ENCODE peak calls at places on chromosomes 16 and 17, in seven cellular contexts. X is stomach, S is left ventricle myocardium inferior, Q is OCI-LY7, O is fibroblast of the aortic adventitia, W is AG04450, F is mammary epithelial cell. I is an unnamed sample.

GRCh38 chr17:48960834-48961515 is 7.4 kb downstream of the GIP start:
- DNase-seq in W (no peak), X (no peak), Q (no peak), O (no peak), F (no peak), S (no peak), I (no peak)

GRCh38 chr17:8563981-8564602 is 66.4 kb downstream of the MYH10 start:
- DNase-seq in Q (no peak), O (peak; percentile 68), F (no peak), W (peak; percentile 4), S (no peak), X (no peak), I (no peak)

GRCh38 chr17:28384281-28385036 is 13.0 kb downstream of the SARM1 start:
- DNase-seq in F (no peak), S (peak; percentile 49), Q (no peak), X (peak; percentile 88), W (no peak), O (no peak), I (peak; percentile 79)

GRCh38 chr17:29582767-29583166 is 6.7 kb downstream of the GIT1 start:
- DNase-seq in S (no peak), F (no peak), X (no peak), W (no peak), Q (no peak), O (no peak), I (no peak)

GRCh38 chr17:80277751-80278671 is 17.4 kb downstream of the RNF213 start:
- DNase-seq in S (no peak), W (no peak), Q (no peak), O (no peak), X (no peak), F (peak; percentile 84), I (no peak)

GRCh38 chr16:8665529-8665928 is 8.9 kb upstream of the ABAT start:
- DNase-seq in F (no peak), O (no peak), W (no peak), X (no peak), Q (no peak), S (no peak), I (no peak)

GRCh38 chr16:1823821-1824220 is 2.8 kb downstream of the HAGH start:
- DNase-seq in Q (peak; percentile 66), S (peak; percentile 41), F (peak; percentile 46), O (peak; percentile 30), W (peak; percentile 21), X (peak; percentile 55), I (no peak)

GRCh38 chr16:49019081-49019633 is 262.5 kb downstream of the CBLN1 start:
- DNase-seq in F (no peak), Q (no peak), O (peak; percentile 26), W (no peak), X (no peak), S (no peak), I (no peak)

GRCh38 chr16:27824786-27825185 is 238.7 kb downstream of the GSG1L start:
- DNase-seq in S (no peak), W (no peak), Q (no peak), O (no peak), F (no peak), X (no peak), I (no peak)

GRCh38 chr17:37643829-37644228 is 583 bp upstream of the DDX52 start:
- DNase-seq in O (peak; percentile 48), F (peak; percentile 1), X (peak; percentile 58), Q (no peak), W (no peak), S (no peak), I (no peak)

GRCh38 chr17:7897773-7898172 is 9.2 kb downstream of the CHD3 start:
- DNase-seq in F (peak; percentile 31), X (no peak), S (no peak), Q (no peak), O (peak; percentile 75), W (no peak), I (no peak)

GRCh38 chr16:89123001-89123830 is 29.6 kb downstream of the ACSF3 start:
- DNase-seq in O (no peak), W (no peak), F (peak; percentile 9), Q (no peak), S (peak; percentile 3), X (no peak), I (no peak)

DNA sequence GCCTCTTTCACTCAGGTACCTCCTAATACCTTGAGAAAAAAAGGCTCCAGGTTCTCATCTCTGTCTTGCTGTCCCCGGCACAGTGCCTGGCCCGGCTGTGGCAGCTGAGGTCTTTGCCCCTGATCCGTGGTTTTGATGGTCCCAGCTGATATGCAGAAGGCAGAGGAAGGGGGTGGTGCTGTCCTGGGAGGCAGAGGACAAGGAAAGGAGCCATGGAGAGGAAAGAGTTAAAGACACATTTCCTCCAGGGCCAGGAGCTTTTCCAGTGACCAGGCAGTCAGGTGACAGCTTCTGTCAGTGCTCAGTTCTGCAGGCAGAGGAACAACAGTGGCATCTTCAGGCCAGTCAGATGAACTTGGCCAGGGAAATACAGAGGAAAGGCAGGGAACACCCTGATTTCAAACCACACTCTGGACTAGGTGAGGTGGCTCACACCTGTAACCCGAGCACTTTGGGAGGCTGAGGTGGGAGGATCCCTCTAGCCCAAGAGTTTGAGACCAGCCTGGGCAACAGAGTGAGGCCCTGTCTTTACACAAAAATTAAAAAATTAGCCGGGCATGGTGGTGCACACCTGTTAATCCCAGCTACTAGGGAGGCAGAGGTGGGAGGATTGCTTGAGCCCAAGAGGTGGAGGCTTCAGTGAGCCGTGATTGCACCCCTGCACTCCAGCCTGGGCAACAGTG is 3.3 kb upstream of the COG1 start:
- DNase-seq in Q (peak; percentile 22), S (no peak), O (peak; percentile 46), W (peak; percentile 37), X (peak; percentile 39), F (peak; percentile 50), I (peak; percentile 43)
- TF ChIP-seq CTCF in Q (peak; percentile 44), S (peak; percentile 58), O (peak; percentile 38), W (peak; percentile 74), X (peak; percentile 55), F (peak; percentile 40), I (peak; percentile 64)

GRCh38 chr17:40320771-40321501 is 12.0 kb downstream of the RARA start:
- DNase-seq in O (peak; percentile 65), X (no peak), F (no peak), Q (no peak), S (peak; percentile 80), W (no peak), I (no peak)

GRCh38 chr17:40319651-40320550 is 10.9 kb downstream of the RARA start:
- DNase-seq in X (peak; percentile 59), F (no peak), O (no peak), W (no peak), Q (no peak), S (peak; percentile 53), I (no peak)

GRCh38 chr17:40317880-40318834 is 9.2 kb downstream of the RARA start:
- DNase-seq in W (peak; percentile 90), X (peak; percentile 97), O (peak; percentile 93), F (peak; percentile 96), Q (peak; percentile 94), S (peak; percentile 97), I (peak; percentile 98)

GRCh38 chr17:40317345-40317873 is 8.4 kb downstream of the RARA start:
- DNase-seq in O (peak; percentile 72), Q (peak; percentile 70), W (no peak), X (peak; percentile 50), S (peak; percentile 57), F (peak; percentile 67), I (peak; percentile 77)

GRCh38 chr17:40318835-40319332 is 9.9 kb downstream of the RARA start:
- DNase-seq in W (no peak), F (no peak), S (peak; percentile 16), O (no peak), X (no peak), Q (no peak), I (no peak)
- TF ChIP-seq CTCF in W (peak; percentile 38), F (no peak), S (no peak), O (peak; percentile 50), X (peak; percentile 6), Q (peak; percentile 35), I (no peak)

DNA sequence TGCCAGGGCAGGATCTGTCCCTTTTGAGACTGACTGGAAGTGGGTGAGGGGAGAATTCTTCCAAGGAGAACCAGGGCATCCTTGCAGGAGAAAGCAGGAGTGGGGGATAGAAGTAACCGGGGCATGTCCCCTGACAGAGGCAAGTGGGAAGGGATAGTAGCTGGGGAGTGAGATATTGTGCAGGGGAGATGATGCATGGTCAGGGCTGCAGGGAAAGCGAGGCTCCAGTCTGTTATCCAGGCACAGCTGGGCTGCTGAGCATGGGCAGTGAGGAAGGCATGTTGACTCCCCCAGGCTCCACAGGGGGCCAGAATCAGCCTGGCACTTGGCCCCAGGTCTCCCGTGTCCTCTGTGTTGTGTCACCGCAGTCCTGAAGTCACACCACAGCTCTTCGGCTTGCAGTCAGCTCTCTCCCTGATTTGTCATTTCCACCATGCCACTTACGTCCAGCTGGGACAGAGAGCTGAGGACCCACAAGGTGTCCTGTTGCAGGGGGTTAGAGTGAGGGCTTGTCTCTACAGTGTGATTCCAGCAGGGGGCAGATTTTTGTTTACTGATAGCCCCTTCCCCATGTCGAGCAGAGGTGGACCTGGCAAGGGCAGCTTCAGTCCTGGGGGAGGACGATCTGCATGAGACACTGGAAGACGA is 40.9 kb downstream of the B9D1 start:
- DNase-seq in S (no peak), X (no peak), W (no peak), F (no peak), Q (no peak), O (no peak), I (no peak)
- TF ChIP-seq CTCF in S (peak; percentile 37), X (no peak), W (peak; percentile 15), F (no peak), Q (peak; percentile 52), O (peak; percentile 8), I (no peak)

GRCh38 chr17:11986939-11987329 is 10.3 kb downstream of the ZNF18 start:
- DNase-seq in S (no peak), F (peak; percentile 47), X (no peak), W (peak; percentile 13), O (peak; percentile 77), Q (peak; percentile 17), I (no peak)
- TF ChIP-seq CTCF in S (peak; percentile 70), F (peak; percentile 60), X (peak; percentile 37), W (peak; percentile 61), O (peak; percentile 46), Q (peak; percentile 77), I (peak; percentile 31)

GRCh38 chr17:59863607-59864006 is 29.1 kb downstream of the TUBD1 start:
- DNase-seq in O (peak; percentile 50), X (peak; percentile 41), W (no peak), F (no peak), S (no peak), Q (no peak), I (no peak)

GRCh38 chr17:59858167-59858790 is 34.5 kb downstream of the TUBD1 start:
- DNase-seq in W (no peak), S (no peak), Q (no peak), O (peak; percentile 57), X (peak; percentile 17), F (no peak), I (no peak)

GRCh38 chr17:59856859-59857794 is 35.6 kb downstream of the TUBD1 start:
- DNase-seq in S (no peak), Q (no peak), X (peak; percentile 25), W (no peak), O (no peak), F (no peak), I (no peak)

GRCh38 chr17:59859444-59860025 is 33.2 kb downstream of the TUBD1 start:
- DNase-seq in O (peak; percentile 85), Q (peak; percentile 47), F (no peak), X (no peak), S (no peak), W (no peak), I (peak; percentile 15)
- TF ChIP-seq CTCF in O (peak; percentile 65), Q (peak; percentile 80), F (peak; percentile 43), X (peak; percentile 69), S (peak; percentile 55), W (peak; percentile 68), I (peak; percentile 65)

I was measured in GM13977.